ENCODE peak calls at places on chromosomes 6 and 20, in seven cellular contexts. U, J, L, B, Z, O and G are unnamed samples.

GRCh38 chr6:114592506-114592905 is 249.7 kb upstream of the HS3ST5 start:
- DNase-seq in U (no peak), J (no peak), L (no peak), B (no peak), Z (no peak), O (no peak), G (no peak)

GRCh38 chr20:52217689-52218395 is 26.3 kb upstream of the ZFP64 start:
- DNase-seq in U (no peak), J (no peak), L (no peak), B (no peak), Z (no peak), O (no peak), G (no peak)

GRCh38 chr20:32797160-32797468 is 22.6 kb upstream of the MAPRE1 start:
- DNase-seq in U (no peak), J (peak), L (no peak), B (no peak), Z (no peak), O (no peak), G (no peak)

GRCh38 chr20:58614984-58615760 is 35.9 kb upstream of the STX16 start:
- DNase-seq in U (no peak), J (peak), L (no peak), B (no peak), Z (no peak), O (no peak), G (no peak)

GRCh38 chr20:62603907-62604785 is 38.2 kb upstream of the SLCO4A1 start:
- DNase-seq in U (no peak), J (no peak), L (no peak), B (no peak), Z (no peak), O (no peak), G (no peak)

GRCh38 chr6:161233986-161234620 is 39.8 kb downstream of the AGPAT4 start:
- DNase-seq in U (peak), J (no peak), L (no peak), B (peak), Z (peak), O (no peak), G (peak)

GRCh38 chr20:51800132-51800721 is 2.1 kb downstream of the SALL4 start:
- DNase-seq in U (no peak), J (peak), L (peak), B (peak), Z (no peak), O (peak), G (no peak)

GRCh38 chr6:45487645-45488044 is 109.9 kb upstream of the SUPT3H start:
- DNase-seq in U (no peak), J (no peak), L (no peak), B (no peak), Z (no peak), O (peak), G (no peak)